ENCODE peak calls at places on chromosomes 2 and 18, in eight cellular contexts. Z, Q, Y, M, O, V, T and D are unnamed samples.

GRCh38 chr2:165952600-165953210 is 871 bp downstream of the TTC21B start:
- DNase-seq in T (peak), Y (no peak), V (no peak), Q (no peak), O (no peak), Z (no peak), M (no peak), D (no peak)

GRCh38 chr2:109410021-109410815 is 203.5 kb downstream of the SEPTIN10 start:
- DNase-seq in V (no peak), T (no peak), O (no peak), M (peak), Y (peak), Z (no peak), Q (peak), D (no peak)

GRCh38 chr2:223563462-223563861 is 38.7 kb downstream of the SCG2 start:
- DNase-seq in T (peak), O (no peak), Q (no peak), M (no peak), V (no peak), Y (peak), Z (no peak), D (no peak)

GRCh38 chr2:18771212-18771611 is 181.8 kb upstream of the NT5C1B start:
- DNase-seq in Y (no peak), Z (no peak), O (no peak), Q (no peak), M (no peak), V (no peak), T (no peak), D (no peak)

GRCh38 chr2:12738112-12738485 is 21.4 kb downstream of the TRIB2 start:
- DNase-seq in V (no peak), T (no peak), Z (no peak), Q (no peak), M (no peak), O (no peak), Y (no peak), D (no peak)

GRCh38 chr18:22307528-22307927 is 110.2 kb downstream of the CTAGE1 start:
- DNase-seq in O (no peak), M (no peak), Y (no peak), T (no peak), Q (no peak), Z (no peak), V (no peak), D (no peak)

GRCh38 chr2:165876712-165877111 is 76.9 kb downstream of the TTC21B start:
- DNase-seq in M (no peak), Q (no peak), Z (no peak), Y (no peak), T (no peak), O (no peak), V (no peak), D (no peak)

GRCh38 chr2:2333076-2333475 is 2.0 kb upstream of the MYT1L start:
- DNase-seq in Z (no peak), T (no peak), O (no peak), M (no peak), V (no peak), Q (no peak), Y (no peak), D (no peak)

GRCh38 chr2:240604291-240604938 is 17.9 kb downstream of the CAPN10 start:
- DNase-seq in O (peak), Y (no peak), T (peak), M (peak), V (peak), Q (no peak), Z (no peak), D (no peak)

GRCh38 chr2:143128681-143129580 is at the start of gene ARHGAP15:
- DNase-seq in V (peak), O (peak), Q (no peak), Z (no peak), T (no peak), M (no peak), Y (no peak), D (no peak)

GRCh38 chr2:10242998-10243925 is 59.4 kb upstream of the HPCAL1 start:
- DNase-seq in Q (no peak), M (no peak), Y (no peak), T (no peak), V (no peak), Z (no peak), O (no peak), D (no peak)

DNA sequence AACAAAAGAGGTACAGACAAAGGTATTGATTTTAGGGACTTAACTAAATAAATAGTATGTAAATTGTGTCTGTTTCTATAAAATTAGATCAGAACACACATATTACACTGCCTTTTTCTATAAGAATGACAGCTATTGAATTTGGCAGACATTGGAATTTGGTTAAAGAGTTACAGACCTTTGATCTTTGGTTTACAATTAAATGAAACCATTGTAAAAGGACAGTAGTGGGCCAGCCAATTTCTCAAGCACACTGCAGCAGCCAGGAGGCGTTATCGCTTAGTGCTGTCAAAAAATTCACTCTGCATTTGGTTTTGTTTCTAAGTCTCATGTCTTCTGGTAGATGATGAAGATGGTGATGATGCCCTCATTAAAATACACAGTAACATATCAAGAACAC is 175.9 kb downstream of the NR4A2 start:
- DNase-seq in Q (no peak), V (peak), M (no peak), Z (no peak), T (no peak), O (peak), Y (no peak), D (no peak)
- TF ChIP-seq CTCF in Q (no peak), V (peak), M (no peak), Z (no peak), T (no peak), O (peak), Y (no peak), D (no peak)

DNA sequence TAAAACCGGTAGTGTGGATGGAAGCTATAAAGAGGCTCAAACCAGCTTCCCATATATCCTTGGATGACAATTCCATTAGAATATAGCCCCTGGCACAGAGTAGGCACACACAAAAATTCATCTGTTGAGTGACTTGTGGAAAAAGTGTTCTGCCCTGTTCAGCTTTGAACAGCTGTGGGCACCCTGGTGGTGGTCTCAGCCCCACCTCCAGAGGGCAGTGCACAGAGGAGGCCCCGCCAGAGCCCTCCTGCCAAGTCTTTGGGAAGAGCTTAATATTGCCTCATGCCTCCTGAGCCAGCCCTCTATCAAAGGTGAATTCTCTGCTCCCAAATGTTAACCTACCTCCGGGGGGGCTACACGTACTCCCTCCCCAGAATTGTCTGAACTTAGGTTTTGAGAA is 30.4 kb downstream of the EPAS1 start:
- DNase-seq in Y (no peak), T (no peak), M (no peak), V (no peak), Q (no peak), Z (no peak), O (no peak), D (no peak)
- TF ChIP-seq CTCF in Y (peak), T (peak), M (no peak), V (no peak), Q (no peak), Z (no peak), O (no peak), D (no peak)

GRCh38 chr2:70827388-70827787 is 7.0 kb upstream of the CLEC4F start:
- DNase-seq in Y (no peak), Z (no peak), M (no peak), V (no peak), T (no peak), Q (no peak), O (no peak), D (no peak)

GRCh38 chr2:70826696-70827330 is 6.4 kb upstream of the CLEC4F start:
- DNase-seq in O (no peak), Q (no peak), Z (no peak), T (no peak), M (no peak), Y (no peak), V (no peak), D (no peak)

GRCh38 chr2:70829916-70830315 is 5.7 kb downstream of the CD207 start:
- DNase-seq in O (no peak), V (no peak), T (no peak), Z (no peak), Q (no peak), M (no peak), Y (no peak), D (no peak)

GRCh38 chr2:70828914-70829824 is 6.4 kb downstream of the CD207 start:
- DNase-seq in Q (no peak), T (peak), O (no peak), M (no peak), Y (no peak), V (no peak), Z (no peak), D (no peak)

GRCh38 chr2:70828115-70828514 is 7.5 kb downstream of the CD207 start:
- DNase-seq in M (no peak), O (no peak), Y (no peak), T (no peak), Z (no peak), V (no peak), Q (no peak), D (no peak)
- TF ChIP-seq CTCF in M (no peak), O (no peak), Y (no peak), T (no peak), Z (no peak), V (no peak), Q (no peak), D (no peak)

GRCh38 chr18:42047721-42048120 is 92.7 kb downstream of the PIK3C3 start:
- DNase-seq in V (no peak), M (no peak), Z (no peak), Y (no peak), O (no peak), T (peak), Q (no peak), D (no peak)

GRCh38 chr18:42053188-42053781 is 98.3 kb downstream of the PIK3C3 start:
- DNase-seq in M (peak), Y (peak), Z (no peak), Q (no peak), T (peak), V (peak), O (peak), D (peak)

GRCh38 chr18:42051411-42051810 is 96.4 kb downstream of the PIK3C3 start:
- DNase-seq in V (no peak), Z (no peak), Y (no peak), M (no peak), O (no peak), Q (no peak), T (no peak), D (no peak)

GRCh38 chr18:42048150-42048549 is 93.1 kb downstream of the PIK3C3 start:
- DNase-seq in Q (peak), Z (no peak), V (no peak), Y (peak), M (no peak), T (peak), O (no peak), D (no peak)

GRCh38 chr18:42052137-42052708 is 97.2 kb downstream of the PIK3C3 start:
- DNase-seq in Y (peak), O (no peak), M (no peak), Q (no peak), T (peak), Z (no peak), V (no peak), D (no peak)
- TF ChIP-seq CTCF in Y (peak), O (no peak), M (no peak), Q (peak), T (peak), Z (peak), V (no peak), D (no peak)

GRCh38 chr2:158381205-158381604 is 75.3 kb downstream of the CCDC148 start:
- DNase-seq in M (no peak), V (no peak), Y (no peak), O (no peak), Z (no peak), T (no peak), Q (no peak), D (no peak)
- TF ChIP-seq CTCF in M (no peak), V (no peak), Y (no peak), O (peak), Z (peak), T (peak), Q (no peak), D (no peak)

DNA sequence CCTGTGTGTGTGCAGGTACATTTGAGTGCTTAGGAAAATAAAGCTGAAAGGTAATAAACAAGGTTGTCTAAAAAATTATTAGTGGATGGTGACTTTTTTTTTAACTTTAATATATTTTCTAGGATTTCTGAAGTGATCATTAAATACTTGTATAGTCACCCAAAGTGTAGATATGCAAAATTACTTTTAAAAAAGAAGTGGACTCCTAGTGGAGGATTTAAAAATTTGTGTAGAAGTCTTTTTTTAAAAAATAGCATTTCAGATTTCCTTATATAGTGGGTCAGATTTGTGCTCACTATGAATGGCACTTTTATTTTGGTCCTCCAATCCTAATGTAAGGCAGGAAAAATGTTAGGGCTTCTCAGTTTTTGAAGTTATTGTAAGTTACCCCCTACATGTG is 3.9 kb downstream of the GORASP2 start:
- DNase-seq in T (no peak), Y (no peak), M (no peak), V (no peak), Q (no peak), Z (no peak), O (no peak), D (no peak)
- TF ChIP-seq CTCF in T (peak), Y (no peak), M (no peak), V (no peak), Q (no peak), Z (peak), O (no peak), D (no peak)

GRCh38 chr2:54455584-54456525 is at the start of gene SPTBN1:
- DNase-seq in M (peak), V (peak), Q (peak), O (peak), Z (peak), T (peak), Y (no peak), D (peak)
- TF ChIP-seq CTCF in M (no peak), V (no peak), Q (no peak), O (no peak), Z (no peak), T (no peak), Y (no peak), D (no peak)

GRCh38 chr2:173750332-173750731 is 214.8 kb downstream of the SP3 start:
- DNase-seq in Q (no peak), V (no peak), O (no peak), M (no peak), Z (no peak), Y (no peak), T (no peak), D (no peak)
- TF ChIP-seq CTCF in Q (peak), V (no peak), O (no peak), M (no peak), Z (no peak), Y (no peak), T (no peak), D (no peak)